ENCODE peak calls at places on chromosome 5, in ten cellular contexts. P, W, M, O, U, F, D, R, S and G are unnamed samples.

GRCh38 chr5:60365001-60365400 is 335.0 kb downstream of the DEPDC1B start:
- DNase-seq in S (peak; percentile 33), F (no peak), O (no peak), P (no peak), U (no peak), D (no peak), W (no peak), R (no peak), M (no peak), G (no peak)

GRCh38 chr5:77180167-77181081 is 30.1 kb upstream of the PDE8B start:
- DNase-seq in S (peak; percentile 36), R (no peak), O (no peak), F (no peak), P (no peak), M (no peak), U (peak; percentile 43), D (no peak), W (peak; percentile 26), G (no peak)

GRCh38 chr5:110900829-110901228 is 162.0 kb downstream of the SLC25A46 start:
- DNase-seq in S (peak; percentile 90), R (peak; percentile 78), D (peak; percentile 22), M (peak; percentile 72), P (no peak), O (no peak), U (no peak), W (no peak), F (no peak), G (no peak)

GRCh38 chr5:35009657-35010056 is 38.1 kb downstream of the AGXT2 start:
- DNase-seq in U (no peak), M (no peak), D (no peak), R (no peak), W (no peak), P (no peak), O (no peak), F (no peak), S (peak; percentile 37), G (no peak)

GRCh38 chr5:152942633-152943336 is 537.7 kb upstream of the NMUR2 start:
- DNase-seq in S (no peak), U (no peak), O (no peak), R (no peak), W (no peak), P (no peak), F (no peak), M (no peak), D (no peak), G (no peak)

GRCh38 chr5:150945947-150946346 is 41.2 kb upstream of the ZNF300 start:
- DNase-seq in P (no peak), U (no peak), W (no peak), M (no peak), S (peak; percentile 9), R (no peak), D (no peak), O (no peak), F (no peak), G (no peak)

GRCh38 chr5:95669540-95669939 is 13.3 kb downstream of the SPATA9 start:
- DNase-seq in W (peak; percentile 40), D (no peak), R (no peak), O (no peak), P (no peak), U (peak; percentile 30), S (peak; percentile 99), M (peak; percentile 77), F (no peak), G (no peak)

GRCh38 chr5:133247881-133248642 is 196.2 kb downstream of the HSPA4 start:
- DNase-seq in P (peak; percentile 43), S (peak; percentile 69), U (peak; percentile 38), W (no peak), F (no peak), R (no peak), D (peak; percentile 90), O (no peak), M (no peak), G (no peak)

GRCh38 chr5:132011561-132012384 is at the start of gene ACSL6:
- DNase-seq in P (no peak), U (peak; percentile 38), O (no peak), W (peak; percentile 51), D (no peak), M (no peak), S (no peak), F (no peak), R (peak; percentile 49), G (no peak)

GRCh38 chr5:173786296-173787187 is 101.6 kb upstream of the CPEB4 start:
- DNase-seq in D (no peak), P (no peak), W (no peak), U (no peak), F (no peak), S (no peak), R (no peak), O (no peak), M (no peak), G (no peak)

DNA sequence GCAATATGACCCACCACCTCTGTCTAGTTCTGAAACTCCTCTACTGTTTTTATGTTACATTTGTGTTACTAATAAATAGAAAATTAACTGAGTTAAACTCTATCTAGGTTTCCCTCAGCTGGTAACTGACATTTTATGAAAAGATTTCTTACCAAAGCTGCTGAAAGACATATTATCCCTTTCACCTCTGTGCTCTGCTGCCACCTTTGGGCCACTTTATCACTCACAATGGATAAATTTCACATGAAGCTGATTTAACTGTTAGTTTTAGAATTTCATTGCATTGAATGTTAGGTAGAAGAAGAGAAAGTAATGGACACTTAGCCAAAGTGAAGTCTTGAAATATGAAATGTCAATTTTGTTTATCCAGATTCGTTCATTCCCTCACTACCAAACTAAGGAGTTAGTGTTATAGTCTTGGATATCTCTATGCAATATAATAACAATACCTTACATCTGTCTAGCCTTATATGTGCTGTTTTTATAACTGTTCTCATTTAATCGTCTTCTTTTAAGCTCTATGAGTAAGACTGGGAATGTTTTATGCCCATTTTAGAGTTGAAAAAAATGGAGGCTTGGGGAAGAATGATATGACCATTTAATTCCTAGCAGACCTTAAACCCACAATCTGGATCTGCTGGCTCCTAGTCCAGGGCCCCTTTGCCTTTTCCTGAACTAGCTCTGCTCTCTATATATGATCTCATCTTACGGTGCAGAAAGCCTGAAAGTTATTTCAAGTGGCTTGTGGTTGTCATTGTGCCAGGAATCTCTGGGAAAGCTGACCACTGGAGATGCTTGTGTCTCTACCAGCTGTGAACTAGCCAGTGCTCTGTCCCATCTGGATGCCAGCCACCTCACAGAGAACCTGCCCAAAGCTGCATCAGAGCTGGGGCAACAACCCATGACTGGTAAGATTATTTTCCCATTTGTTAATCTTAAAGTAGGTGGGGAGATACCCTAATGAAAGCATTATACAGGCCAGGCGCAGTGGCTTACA is 97.1 kb downstream of the GOLPH3 start:
- DNase-seq in M (no peak), O (no peak), R (peak; percentile 52), F (no peak), S (peak; percentile 81), W (peak; percentile 40), U (no peak), P (no peak), D (peak; percentile 62), G (no peak)
- TF ChIP-seq CTCF in M (peak; percentile 74), O (peak; percentile 86), R (peak; percentile 95), F (peak; percentile 39), S (peak; percentile 80), W (peak; percentile 79), U (peak; percentile 39), P (peak; percentile 68), D (peak; percentile 95), G (no peak)

DNA sequence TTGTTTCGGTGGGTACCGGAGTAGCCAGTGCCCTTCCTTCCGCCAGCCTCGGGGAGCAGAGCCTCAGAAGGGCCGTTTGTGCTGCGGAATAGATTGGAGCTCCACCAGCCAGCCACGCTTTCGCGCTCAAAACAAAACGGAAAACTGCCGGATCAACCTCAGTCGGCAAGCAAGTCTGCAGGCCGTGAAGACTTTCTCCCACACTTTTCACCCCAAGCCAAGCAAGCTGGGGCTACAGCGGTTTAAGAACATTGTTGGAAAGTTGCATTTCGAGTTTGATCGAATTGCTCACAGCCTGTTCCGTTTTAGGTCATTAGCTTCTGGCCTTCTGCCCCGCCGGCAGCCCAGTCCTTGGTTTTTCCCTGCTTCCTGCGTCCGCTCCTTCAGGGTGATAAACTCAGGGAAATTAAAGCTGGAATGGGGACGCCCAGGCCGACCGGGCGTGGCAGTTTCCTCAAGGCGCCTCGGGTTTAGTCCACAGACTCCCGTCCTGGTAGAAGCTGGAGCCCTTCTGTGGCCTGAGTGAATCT is 828 bp upstream of the CCNO start:
- DNase-seq in W (no peak), D (peak; percentile 10), O (no peak), M (no peak), R (peak; percentile 52), U (no peak), P (no peak), S (peak; percentile 48), F (no peak), G (no peak)
- TF ChIP-seq CTCF in W (no peak), D (no peak), O (no peak), M (no peak), R (no peak), U (no peak), P (no peak), S (no peak), F (no peak), G (no peak)

GRCh38 chr5:122498163-122498562 is 186.1 kb downstream of the SNCAIP start:
- DNase-seq in O (no peak), W (no peak), D (no peak), P (peak; percentile 23), S (peak; percentile 22), M (no peak), F (no peak), R (no peak), U (no peak), G (no peak)

GRCh38 chr5:122499617-122500016 is 187.6 kb downstream of the SNCAIP start:
- DNase-seq in O (no peak), F (no peak), R (no peak), M (no peak), W (no peak), D (no peak), P (no peak), S (no peak), U (no peak), G (no peak)

GRCh38 chr5:122501087-122501435 is 189.0 kb downstream of the SNCAIP start:
- DNase-seq in P (no peak), U (no peak), S (peak; percentile 40), F (no peak), D (no peak), W (no peak), M (no peak), O (no peak), R (no peak), G (no peak)

GRCh38 chr5:122500245-122501086 is 188.4 kb downstream of the SNCAIP start:
- DNase-seq in F (no peak), P (peak; percentile 31), D (peak; percentile 56), R (peak; percentile 59), M (no peak), S (peak; percentile 83), W (no peak), O (no peak), U (no peak), G (no peak)
- TF ChIP-seq CTCF in F (no peak), P (peak; percentile 74), D (peak; percentile 65), R (peak; percentile 66), M (peak; percentile 70), S (peak; percentile 81), W (peak; percentile 55), O (no peak), U (no peak), G (no peak)

GRCh38 chr5:66494437-66494836 is 101.8 kb upstream of the MAST4 start:
- DNase-seq in D (no peak), P (peak; percentile 27), O (no peak), R (no peak), F (no peak), S (no peak), U (no peak), M (no peak), W (no peak), G (no peak)

GRCh38 chr5:66503203-66503789 is 92.9 kb upstream of the MAST4 start:
- DNase-seq in F (no peak), M (no peak), S (no peak), D (no peak), R (no peak), W (no peak), O (no peak), P (no peak), U (no peak), G (no peak)

GRCh38 chr5:66498791-66499207 is 97.4 kb upstream of the MAST4 start:
- DNase-seq in U (no peak), D (peak; percentile 11), S (no peak), F (no peak), W (no peak), M (no peak), R (peak; percentile 79), P (no peak), O (no peak), G (no peak)
- TF ChIP-seq CTCF in U (no peak), D (no peak), S (peak; percentile 7), F (no peak), W (peak; percentile 37), M (no peak), R (no peak), P (peak; percentile 30), O (peak; percentile 47), G (no peak)